ENCODE peak calls at places on chromosomes 13 and 19, in four cellular contexts. One of them, this sample, is unnamed.

GRCh38 chr19:21094347-21095025 is 12.5 kb downstream of the ZNF714 start:
- DNase-seq in K562: no peak
- DNase-seq in keratinocyte: no peak
- DNase-seq in IMR-90: no peak
- DNase-seq in this sample: no peak

GRCh38 chr13:69287050-69287698 is 820.5 kb upstream of the ATXN8OS start:
- DNase-seq in keratinocyte: no peak
- DNase-seq in K562: no peak
- DNase-seq in IMR-90: no peak
- DNase-seq in this sample: no peak

GRCh38 chr19:30552593-30552992 is 180.4 kb downstream of the ZNF536 start:
- DNase-seq in K562: no peak
- DNase-seq in IMR-90: no peak
- DNase-seq in keratinocyte: no peak
- DNase-seq in this sample: no peak

GRCh38 chr19:22918221-22918620 is 84.8 kb downstream of the ZNF728 start:
- DNase-seq in K562: no peak
- DNase-seq in keratinocyte: no peak
- DNase-seq in IMR-90: no peak
- DNase-seq in this sample: no peak

GRCh38 chr13:80379245-80379644 is 38.3 kb upstream of the SPRY2 start:
- DNase-seq in K562: no peak
- DNase-seq in IMR-90: peak; percentile 43
- DNase-seq in keratinocyte: peak; percentile 4
- DNase-seq in this sample: no peak

GRCh38 chr13:38824342-38824741 is 137.5 kb downstream of the FREM2 start:
- DNase-seq in K562: no peak
- DNase-seq in keratinocyte: no peak
- DNase-seq in IMR-90: no peak
- DNase-seq in this sample: no peak

GRCh38 chr19:1526979-1527649 is 3.2 kb downstream of the PLK5 start:
- DNase-seq in K562: no peak
- DNase-seq in keratinocyte: no peak
- DNase-seq in IMR-90: no peak
- DNase-seq in this sample: no peak

GRCh38 chr19:35055715-35056179 is 14.2 kb downstream of the HPN start:
- DNase-seq in K562: no peak
- DNase-seq in keratinocyte: no peak
- DNase-seq in IMR-90: no peak
- DNase-seq in this sample: no peak

GRCh38 chr19:36136975-36137686 is 2.7 kb upstream of the CAPNS1 start:
- DNase-seq in IMR-90: peak; percentile 23
- DNase-seq in K562: no peak
- DNase-seq in keratinocyte: no peak
- DNase-seq in this sample: peak; percentile 70

GRCh38 chr19:43997631-43998290 is 5.0 kb upstream of the ZNF230 start:
- DNase-seq in IMR-90: peak; percentile 24
- DNase-seq in keratinocyte: peak; percentile 38
- DNase-seq in K562: no peak
- DNase-seq in this sample: no peak

GRCh38 chr19:49988433-49988832 is 27.5 kb upstream of the SIGLEC11 start:
- DNase-seq in keratinocyte: no peak
- DNase-seq in IMR-90: peak; percentile 83
- DNase-seq in K562: no peak
- DNase-seq in this sample: no peak

GRCh38 chr19:18093439-18094161 is 4.0 kb upstream of the MAST3 start:
- DNase-seq in K562: peak; percentile 85
- DNase-seq in keratinocyte: peak; percentile 57
- DNase-seq in IMR-90: peak; percentile 20
- DNase-seq in this sample: no peak

GRCh38 chr19:51439021-51439465 is 19.2 kb downstream of the SIGLEC8 start:
- DNase-seq in keratinocyte: no peak
- DNase-seq in IMR-90: no peak
- DNase-seq in K562: peak; percentile 34
- DNase-seq in this sample: no peak

GRCh38 chr13:113319371-113319770 is 22.3 kb downstream of the LAMP1 start:
- DNase-seq in IMR-90: no peak
- DNase-seq in keratinocyte: no peak
- DNase-seq in K562: no peak
- DNase-seq in this sample: no peak

GRCh38 chr19:40228863-40229262 is 2.4 kb upstream of the CCNP start:
- DNase-seq in K562: no peak
- DNase-seq in IMR-90: no peak
- DNase-seq in keratinocyte: no peak
- DNase-seq in this sample: no peak

GRCh38 chr13:109389892-109390345 is 396.5 kb downstream of the IRS2 start:
- DNase-seq in keratinocyte: no peak
- DNase-seq in K562: no peak
- DNase-seq in IMR-90: peak; percentile 25
- DNase-seq in this sample: no peak

GRCh38 chr19:31181535-31181934 is 167.7 kb downstream of the TSHZ3 start:
- DNase-seq in IMR-90: no peak
- DNase-seq in keratinocyte: no peak
- DNase-seq in K562: no peak
- DNase-seq in this sample: no peak

GRCh38 chr13:25375727-25376358 is 4.1 kb downstream of the ATP8A2 start:
- DNase-seq in keratinocyte: no peak
- DNase-seq in IMR-90: peak; percentile 31
- DNase-seq in K562: peak; percentile 50
- DNase-seq in this sample: peak; percentile 51

GRCh38 chr19:55018633-55019032 is 19.4 kb downstream of the GP6 start:
- DNase-seq in keratinocyte: no peak
- DNase-seq in K562: no peak
- DNase-seq in IMR-90: no peak
- DNase-seq in this sample: no peak

GRCh38 chr19:41804327-41804726 is 7.9 kb downstream of the CEACAM3 start:
- DNase-seq in K562: no peak
- DNase-seq in keratinocyte: no peak
- DNase-seq in IMR-90: no peak
- DNase-seq in this sample: no peak

GRCh38 chr19:47994209-47994802 is at the start of gene ELSPBP1:
- DNase-seq in keratinocyte: no peak
- DNase-seq in K562: no peak
- DNase-seq in IMR-90: no peak
- DNase-seq in this sample: no peak

GRCh38 chr19:39474139-39474620 is 6.5 kb upstream of the TIMM50 start:
- DNase-seq in IMR-90: peak; percentile 22
- DNase-seq in K562: peak; percentile 69
- DNase-seq in keratinocyte: no peak
- DNase-seq in this sample: peak; percentile 37

GRCh38 chr13:102769679-102770078 is 3.9 kb downstream of the TEX30 start:
- DNase-seq in keratinocyte: no peak
- DNase-seq in K562: no peak
- DNase-seq in IMR-90: peak; percentile 14
- DNase-seq in this sample: no peak

GRCh38 chr19:9799162-9799561 is 19.7 kb downstream of the FBXL12 start:
- DNase-seq in keratinocyte: no peak
- DNase-seq in K562: no peak
- DNase-seq in IMR-90: no peak
- DNase-seq in this sample: no peak

GRCh38 chr19:40691421-40692211 is 1.2 kb upstream of the NUMBL start:
- DNase-seq in K562: no peak
- DNase-seq in keratinocyte: no peak
- DNase-seq in IMR-90: no peak
- DNase-seq in this sample: no peak

GRCh38 chr13:102128216-102128800 is 273.5 kb downstream of the FGF14 start:
- DNase-seq in keratinocyte: peak; percentile 69
- DNase-seq in IMR-90: peak; percentile 42
- DNase-seq in K562: no peak
- DNase-seq in this sample: no peak

DNA sequence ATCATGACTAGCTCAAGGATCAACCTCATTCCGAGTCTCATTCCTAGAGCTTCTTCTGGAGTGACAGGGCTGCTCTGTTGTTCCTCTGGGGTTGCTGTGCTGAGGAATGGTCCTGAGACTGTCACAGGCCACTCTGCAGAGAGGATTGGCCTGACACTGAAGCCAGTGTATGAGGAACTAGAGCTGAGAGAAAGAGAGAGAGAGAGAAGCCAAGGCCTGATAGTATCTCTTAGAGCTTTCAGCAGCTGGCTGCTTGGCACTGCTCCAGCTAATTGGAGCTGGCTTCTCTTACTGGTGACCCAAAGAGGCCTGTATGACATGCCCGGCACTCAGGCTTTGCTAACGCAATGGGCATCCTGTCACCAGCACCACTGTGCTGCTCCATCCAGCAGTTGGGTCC is 73.4 kb upstream of the FLT1 start:
- DNase-seq in K562: peak; percentile 17
- DNase-seq in IMR-90: peak; percentile 62
- DNase-seq in keratinocyte: no peak
- DNase-seq in this sample: peak; percentile 49
- H3K9me1 ChIP-seq in K562: no peaks in the 10 kb centered on the region
- H3K9me1 ChIP-seq in IMR-90: peaks cover 5% of the 10 kb centered on the region
- H3K9me1 ChIP-seq in keratinocyte: no peaks in the 10 kb centered on the region
- H3K9me1 ChIP-seq in this sample: no peaks in the 10 kb centered on the region

DNA sequence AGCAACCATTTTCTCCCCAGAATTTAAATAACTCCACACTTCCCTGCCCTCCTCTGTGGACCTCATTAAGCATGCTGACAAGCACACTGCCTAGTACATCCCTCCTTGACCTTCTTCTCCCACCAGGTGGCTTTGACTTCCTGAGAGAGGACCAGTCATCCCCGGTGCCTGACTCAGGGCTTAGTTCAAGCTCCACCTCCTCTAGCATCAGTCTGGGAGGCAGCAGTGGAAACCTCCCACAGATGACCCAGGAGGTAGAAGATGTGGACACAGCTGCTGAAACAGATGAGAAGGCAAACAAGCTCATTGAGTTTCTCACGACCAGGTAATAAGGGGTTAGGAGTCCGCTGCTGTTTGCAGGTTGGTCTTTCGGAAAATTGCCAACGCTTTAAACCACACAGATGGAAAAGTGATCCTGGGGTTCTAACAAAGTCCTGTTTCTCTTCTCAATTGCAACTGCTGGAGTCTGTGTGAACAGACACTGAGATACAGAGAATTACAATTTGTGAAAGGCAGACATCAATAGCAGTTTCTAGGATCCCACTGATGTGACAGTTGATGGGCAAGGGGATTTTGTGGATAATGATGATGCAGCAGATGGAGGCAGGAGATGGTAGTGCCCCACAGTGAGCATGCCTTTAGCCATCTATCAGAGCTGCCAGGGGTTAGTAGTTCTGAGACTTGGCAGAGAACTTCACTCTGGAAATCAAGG is 86.7 kb downstream of the ZAR1L start:
- DNase-seq in keratinocyte: no peak
- DNase-seq in K562: no peak
- DNase-seq in IMR-90: peak; percentile 84
- DNase-seq in this sample: no peak
- H3K4me1 ChIP-seq in keratinocyte: no peaks in the 10 kb centered on the region
- H3K4me1 ChIP-seq in K562: no peaks in the 10 kb centered on the region
- H3K4me1 ChIP-seq in IMR-90: peaks cover 21% of the 10 kb centered on the region
- H3K4me1 ChIP-seq in this sample: no peaks in the 10 kb centered on the region

GRCh38 chr13:110546389-110546788 is 15.1 kb downstream of the RAB20 start:
- DNase-seq in IMR-90: no peak
- DNase-seq in keratinocyte: no peak
- DNase-seq in K562: no peak
- DNase-seq in this sample: no peak
- H3K9me1 ChIP-seq in IMR-90: peaks cover 5% of the 10 kb centered on the region
- H3K9me1 ChIP-seq in keratinocyte: no peaks in the 10 kb centered on the region
- H3K9me1 ChIP-seq in K562: no peaks in the 10 kb centered on the region
- H3K9me1 ChIP-seq in this sample: no peaks in the 10 kb centered on the region

DNA sequence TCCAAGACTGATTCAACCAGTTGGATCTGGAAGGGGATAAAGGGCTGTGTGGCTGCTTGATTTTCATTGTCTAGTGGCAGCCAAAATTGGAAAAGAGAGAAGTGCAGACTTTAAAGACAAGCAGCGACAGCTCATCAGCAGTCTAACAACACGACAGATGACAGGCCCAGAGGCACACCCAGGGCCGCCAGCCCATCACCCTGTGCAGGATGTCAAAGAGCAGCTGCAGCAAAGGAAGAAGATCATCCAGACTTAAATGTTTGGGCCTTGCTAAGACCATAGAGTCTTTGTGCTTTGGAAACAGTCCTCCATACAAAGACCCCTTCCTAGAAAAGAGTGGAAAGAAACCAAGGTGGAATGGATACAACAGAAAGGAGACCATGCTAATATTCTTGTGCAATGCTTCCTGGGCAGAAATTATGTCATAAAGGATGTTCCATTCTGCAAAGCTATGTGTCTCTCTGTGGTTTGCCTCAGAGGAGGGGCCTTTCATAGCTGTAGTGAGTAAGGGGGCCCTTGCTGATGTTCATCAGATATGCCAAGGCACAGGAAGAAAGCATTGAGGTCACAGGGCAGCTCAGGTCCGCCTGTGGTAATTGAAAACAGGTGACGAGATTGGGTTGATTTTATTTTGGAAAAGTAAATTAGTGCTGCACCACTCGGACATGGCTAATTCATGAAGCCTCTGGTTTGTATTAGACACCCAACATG is 421.2 kb upstream of the KLF12 start:
- DNase-seq in keratinocyte: no peak
- DNase-seq in IMR-90: no peak
- DNase-seq in K562: no peak
- DNase-seq in this sample: no peak
- H3K4me1 ChIP-seq in keratinocyte: no peaks in the 10 kb centered on the region
- H3K4me1 ChIP-seq in IMR-90: no peaks in the 10 kb centered on the region
- H3K4me1 ChIP-seq in K562: no peaks in the 10 kb centered on the region
- H3K4me1 ChIP-seq in this sample: no peaks in the 10 kb centered on the region

GRCh38 chr19:56137405-56137804 is 3.7 kb upstream of the ZNF444 start:
- DNase-seq in K562: no peak
- DNase-seq in IMR-90: no peak
- DNase-seq in keratinocyte: no peak
- DNase-seq in this sample: peak; percentile 8
- H3K9me1 ChIP-seq in K562: no peaks in the 10 kb centered on the region
- H3K9me1 ChIP-seq in IMR-90: peaks cover 9% of the 10 kb centered on the region
- H3K9me1 ChIP-seq in keratinocyte: no peaks in the 10 kb centered on the region
- H3K9me1 ChIP-seq in this sample: no peaks in the 10 kb centered on the region